ENCODE peak calls at places on chromosomes 16 and 17, in nine cellular contexts. Z is SIG-M5; V is caudate nucleus; H is lower leg skin; G is fibroblast of mammary gland; W is mesendoderm; P is stimulated activated CD8-positive, alpha-beta memory T cell treated with anti-CD3 and anti-CD28 coated beads, Interleukin-7, amount 100 ng/mL, for 1 hour; Y is aorta; L is psoas muscle. X is an unnamed sample.

GRCh38 chr16:9797306-9797705 is 384.9 kb downstream of the GRIN2A start:
- DNase-seq in V (no peak), G (peak; percentile 51), W (no peak), Y (peak; percentile 74), Z (no peak), L (no peak), H (no peak), P (no peak), X (no peak)

GRCh38 chr17:78400581-78401240 is 22.3 kb downstream of the PGS1 start:
- DNase-seq in Z (no peak), G (no peak), W (no peak), H (no peak), P (no peak), V (no peak), Y (no peak), L (no peak), X (peak; percentile 60)

GRCh38 chr16:27401768-27402568 is at the start of gene IL21R:
- DNase-seq in V (no peak), L (peak; percentile 76), G (peak; percentile 43), Y (peak; percentile 89), P (peak; percentile 68), W (no peak), H (peak; percentile 87), Z (no peak), X (peak; percentile 89)

GRCh38 chr17:41428591-41429326 is 4.4 kb upstream of the KRT37 start:
- DNase-seq in P (no peak), L (no peak), Y (no peak), H (no peak), Z (no peak), G (peak; percentile 43), W (no peak), V (no peak), X (no peak)

GRCh38 chr16:56824804-56825203 is 40.2 kb upstream of the SLC12A3 start:
- DNase-seq in Z (no peak), H (no peak), G (no peak), P (no peak), W (no peak), L (no peak), Y (no peak), V (no peak), X (no peak)

GRCh38 chr17:6936370-6937028 is 59.4 kb upstream of the ALOX12 start:
- DNase-seq in H (peak; percentile 86), Z (no peak), P (no peak), V (no peak), G (peak; percentile 22), W (no peak), L (no peak), Y (peak; percentile 55), X (peak; percentile 17)

GRCh38 chr17:4721203-4722135 is 9.8 kb upstream of the MED11 start:
- DNase-seq in Z (no peak), H (no peak), L (no peak), P (no peak), W (no peak), Y (no peak), G (peak; percentile 33), V (no peak), X (no peak)

GRCh38 chr17:14298221-14298994 is 2.5 kb upstream of the HS3ST3B1 start:
- DNase-seq in Y (no peak), W (no peak), L (no peak), H (peak; percentile 80), G (peak; percentile 45), P (no peak), Z (no peak), V (no peak), X (no peak)

GRCh38 chr16:81493755-81494433 is 49.3 kb downstream of the CMIP start:
- DNase-seq in V (no peak), W (peak; percentile 65), Z (no peak), L (peak; percentile 59), H (no peak), G (peak; percentile 92), Y (no peak), P (no peak), X (no peak)

GRCh38 chr16:24834459-24835335 is 11.1 kb upstream of the SLC5A11 start:
- DNase-seq in Z (no peak), L (no peak), G (peak; percentile 53), V (no peak), Y (no peak), W (peak; percentile 54), H (no peak), P (no peak), X (no peak)

GRCh38 chr16:8675183-8676159 is 1.1 kb downstream of the ABAT start:
- DNase-seq in G (no peak), P (peak; percentile 12), V (no peak), H (no peak), Y (no peak), Z (no peak), W (no peak), L (no peak), X (no peak)

GRCh38 chr16:59296002-59296401 is 561.9 kb upstream of the GOT2 start:
- DNase-seq in H (no peak), P (no peak), V (no peak), G (no peak), Y (no peak), L (no peak), Z (no peak), W (peak; percentile 84), X (no peak)